ENCODE peak calls at places on chromosome 11, in six cellular contexts. E is ovary; J is activated CD4-positive, alpha-beta T cell treated with anti-CD3 and anti-CD28 coated beads, Interleukin-2, amount 50 U/mL, for 4 hours; B is NCI-H1105; F is MCF 10A; M is activated T-cell treated with anti-CD3 and anti-CD28 coated beads, Interleukin-2, amount 50 U/mL, for 24 hours. Y is an unnamed sample.

GRCh38 chr11:31875861-31876625 is 64.9 kb upstream of the PAX6 start:
- DNase-seq in M (no peak), B (no peak), F (no peak), J (no peak), E (no peak), Y (no peak)

GRCh38 chr11:46916669-46917108 is 1.7 kb downstream of the LRP4 start:
- DNase-seq in J (no peak), E (peak; percentile 66), M (no peak), B (peak; percentile 39), F (peak; percentile 65), Y (no peak)

GRCh38 chr11:76669901-76670474 is 559 bp downstream of the LRRC32 start:
- DNase-seq in M (peak; percentile 29), E (peak; percentile 39), F (no peak), J (no peak), B (no peak), Y (no peak)

GRCh38 chr11:66112640-66113098 is 42.6 kb downstream of the PACS1 start:
- DNase-seq in F (peak; percentile 54), J (no peak), B (no peak), M (no peak), E (no peak), Y (no peak)

GRCh38 chr11:108237058-108237481 is 14.2 kb downstream of the ATM start:
- DNase-seq in J (no peak), B (no peak), F (no peak), E (no peak), M (no peak), Y (no peak)

GRCh38 chr11:68632802-68633201 is 51.5 kb upstream of the GAL start:
- DNase-seq in M (no peak), B (peak; percentile 24), F (peak; percentile 79), E (no peak), J (peak; percentile 30), Y (peak; percentile 22)

GRCh38 chr11:122453586-122453985 is 201.9 kb upstream of the UBASH3B start:
- DNase-seq in F (no peak), B (no peak), M (no peak), J (no peak), E (no peak), Y (no peak)

GRCh38 chr11:96055706-96056387 is 131.9 kb upstream of the MTMR2 start:
- DNase-seq in B (no peak), J (peak; percentile 54), E (no peak), F (peak; percentile 53), M (no peak), Y (no peak)

GRCh38 chr11:68498903-68499883 is 38.6 kb downstream of the PPP6R3 start:
- DNase-seq in E (no peak), B (no peak), F (no peak), M (no peak), J (no peak), Y (no peak)

GRCh38 chr11:9681583-9682372 is 17.9 kb downstream of the SWAP70 start:
- DNase-seq in B (no peak), M (no peak), E (no peak), J (no peak), F (no peak), Y (no peak)

GRCh38 chr11:46120711-46121327 is 435 bp downstream of the PHF21A start:
- DNase-seq in M (peak; percentile 64), J (no peak), E (peak; percentile 55), B (peak; percentile 72), F (peak; percentile 75), Y (peak; percentile 8)

Y was measured in stimulated activated CD4-positive, alpha-beta T cell treated with anti-CD3 and anti-CD28 coated beads, TNF-alpha, amount 100 ng/mL, for 48 hours.